ENCODE peak calls at places on chromosomes 4 and X, in four cellular contexts. B is sigmoid colon; D is SJCRH30; Q is CD8-positive, alpha-beta memory T cell. M is an unnamed sample.

GRCh38 chrX:104112326-104112951 is at the start of gene ZCCHC18:
- DNase-seq in B (peak), D (peak), Q (peak), M (peak)

GRCh38 chr4:42865572-42866189 is 26.8 kb upstream of the GRXCR1 start:
- DNase-seq in D (peak), B (no peak), Q (peak), M (no peak)

GRCh38 chrX:103330601-103331397 is 760 bp downstream of the TCEAL7 start:
- DNase-seq in D (no peak), Q (no peak), B (peak), M (no peak)

GRCh38 chr4:163681208-163681821 is 186.8 kb downstream of the TMA16 start:
- DNase-seq in D (peak), Q (peak), B (no peak), M (no peak)

GRCh38 chr4:99382745-99383360 is 30.3 kb upstream of the ADH1C start:
- DNase-seq in B (no peak), Q (no peak), D (no peak), M (no peak)

GRCh38 chrX:110070970-110071369 is 68.1 kb downstream of the TMEM164 start:
- DNase-seq in Q (no peak), B (no peak), D (no peak), M (no peak)

GRCh38 chr4:5968246-5968645 is 50.0 kb downstream of the C4orf50 start:
- DNase-seq in D (no peak), Q (no peak), B (no peak), M (no peak)

GRCh38 chr4:19532120-19532848 is 719.4 kb upstream of the SLIT2 start:
- DNase-seq in D (no peak), B (no peak), Q (no peak), M (no peak)

GRCh38 chr4:78121338-78121904 is 64.3 kb downstream of the FRAS1 start:
- DNase-seq in D (peak), Q (no peak), B (no peak), M (no peak)

GRCh38 chr4:109729155-109729562 is 711 bp downstream of the PLA2G12A start:
- DNase-seq in Q (no peak), D (peak), B (no peak), M (no peak)

GRCh38 chrX:67635424-67635823 is 91.6 kb downstream of the AR start:
- DNase-seq in B (no peak), Q (no peak), D (no peak), M (no peak)

GRCh38 chr4:110165382-110166285 is 32.8 kb downstream of the ELOVL6 start:
- DNase-seq in Q (peak), B (no peak), D (peak), M (no peak)

GRCh38 chr4:63221477-63221876 is 1187.8 kb downstream of the TECRL start:
- DNase-seq in Q (no peak), B (no peak), D (no peak), M (no peak)

GRCh38 chr4:101954975-101955678 is 164.6 kb downstream of the BANK1 start:
- DNase-seq in D (peak), Q (no peak), B (no peak), M (no peak)

GRCh38 chr4:7295917-7296660 is 103.8 kb downstream of the SORCS2 start:
- DNase-seq in D (peak), B (no peak), Q (no peak), M (no peak)

GRCh38 chr4:79917246-79917645 is 155.8 kb downstream of the ANTXR2 start:
- DNase-seq in Q (peak), D (peak), B (no peak), M (peak)